ENCODE peak calls at places on chromosomes 1 and 21, in six cellular contexts. X, T, H, L, F and B are unnamed samples.
A peak's percentile ranks its signal among the peaks of the same experiment; 100 is the strongest.

GRCh38 chr1:66436378-66437135 is 97.4 kb upstream of the SGIP1 start:
- DNase-seq in L (peak; percentile 41), F (peak; percentile 48), T (peak; percentile 25), X (peak; percentile 94), H (peak; percentile 33), B (peak; percentile 19)

GRCh38 chr1:229024528-229025119 is 246.3 kb upstream of the RAB4A start:
- DNase-seq in H (no peak), L (peak; percentile 81), F (peak; percentile 41), X (peak; percentile 88), T (no peak), B (no peak)

GRCh38 chr1:119686661-119687060 is 25.1 kb upstream of the PHGDH start:
- DNase-seq in F (peak; percentile 46), T (no peak), H (no peak), L (no peak), X (no peak), B (no peak)

GRCh38 chr1:7352974-7353373 is 418.1 kb upstream of the VAMP3 start:
- DNase-seq in F (no peak), H (no peak), L (no peak), X (no peak), T (no peak), B (no peak)

GRCh38 chr1:77976433-77977076 is 2.3 kb downstream of the FUBP1 start:
- DNase-seq in L (no peak), H (no peak), F (no peak), X (no peak), T (no peak), B (no peak)

GRCh38 chr1:235275223-235275622 is 52.8 kb downstream of the ARID4B start:
- DNase-seq in L (no peak), T (no peak), F (no peak), H (no peak), X (no peak), B (no peak)

GRCh38 chr1:182877331-182877730 is 38.2 kb downstream of the DHX9 start:
- DNase-seq in F (no peak), H (no peak), L (no peak), T (no peak), X (no peak), B (no peak)

GRCh38 chr1:153354515-153355193 is 3.0 kb upstream of the S100A9 start:
- DNase-seq in X (no peak), F (no peak), T (no peak), L (no peak), H (no peak), B (no peak)

GRCh38 chr1:62175568-62176179 is 19.0 kb upstream of the L1TD1 start:
- DNase-seq in X (peak; percentile 45), T (no peak), F (peak; percentile 40), H (no peak), L (peak; percentile 41), B (no peak)

GRCh38 chr1:9900142-9901043 is 9.7 kb downstream of the CTNNBIP1 start:
- DNase-seq in L (no peak), F (peak; percentile 55), H (no peak), X (no peak), T (no peak), B (no peak)

GRCh38 chr1:44254392-44254791 is 41.1 kb downstream of the DMAP1 start:
- DNase-seq in X (no peak), H (no peak), L (no peak), T (no peak), F (no peak), B (no peak)

GRCh38 chr1:113008365-113008714 is 52.3 kb upstream of the SLC16A1 start:
- DNase-seq in L (no peak), T (no peak), X (no peak), F (no peak), H (no peak), B (no peak)

GRCh38 chr1:153346067-153346723 is 2.4 kb downstream of the PGLYRP4 start:
- DNase-seq in T (no peak), L (no peak), X (no peak), F (no peak), H (no peak), B (no peak)

GRCh38 chr1:234675561-234675960 is 65.6 kb upstream of the IRF2BP2 start:
- DNase-seq in H (no peak), L (no peak), F (no peak), T (no peak), X (no peak), B (no peak)

GRCh38 chr1:227447531-227447990 is 115.8 kb upstream of the ZNF678 start:
- DNase-seq in L (no peak), X (peak; percentile 68), T (no peak), F (peak; percentile 57), H (no peak), B (no peak)

GRCh38 chr1:44862829-44863406 is 19.9 kb upstream of the PTCH2 start:
- DNase-seq in H (no peak), F (no peak), T (no peak), X (peak; percentile 36), L (no peak), B (no peak)

GRCh38 chr1:66739401-66740157 is 12.7 kb upstream of the DYNLT5 start:
- DNase-seq in T (no peak), X (no peak), H (no peak), L (no peak), F (no peak), B (no peak)

GRCh38 chr1:39901486-39902120 is at the start of gene MYCL:
- DNase-seq in L (peak; percentile 80), X (peak; percentile 79), H (peak; percentile 51), F (peak; percentile 94), T (peak; percentile 73), B (peak; percentile 66)

GRCh38 chr1:41359211-41360073 is 1.8 kb upstream of the FOXO6 start:
- DNase-seq in X (peak; percentile 57), H (no peak), F (no peak), T (no peak), L (no peak), B (no peak)

GRCh38 chr1:34657266-34657665 is 97.6 kb upstream of the GJB5 start:
- DNase-seq in T (no peak), L (no peak), X (no peak), H (no peak), F (no peak), B (no peak)

GRCh38 chr1:180291004-180291403 is 60.9 kb downstream of the LHX4 start:
- DNase-seq in L (peak; percentile 80), H (no peak), T (no peak), X (no peak), F (no peak), B (no peak)

GRCh38 chr21:33028759-33029511 is 3.2 kb downstream of the OLIG2 start:
- DNase-seq in H (no peak), X (no peak), T (no peak), F (no peak), L (no peak), B (peak; percentile 31)

GRCh38 chr1:2275796-2276536 is 47.8 kb downstream of the SKI start:
- DNase-seq in T (no peak), F (no peak), H (no peak), X (no peak), L (no peak), B (no peak)

GRCh38 chr1:161973924-161974845 is 49.5 kb downstream of the OLFML2B start:
- DNase-seq in X (no peak), F (no peak), L (no peak), H (no peak), T (no peak), B (no peak)